ENCODE peak calls at places on chromosome 17, in seven cellular contexts. S, H, Q, E, P, O and L are unnamed samples.

GRCh38 chr17:63988741-63989621 is 9.2 kb upstream of the PRR29 start:
- DNase-seq in S (no peak), H (no peak), E (no peak), Q (peak; percentile 39), O (no peak), P (no peak), L (no peak)

GRCh38 chr17:72005332-72006163 is 115.3 kb upstream of the SOX9 start:
- DNase-seq in P (peak; percentile 10), Q (no peak), H (no peak), O (no peak), E (no peak), S (no peak), L (no peak)

GRCh38 chr17:57697891-57698708 is 47.0 kb downstream of the CCDC182 start:
- DNase-seq in H (no peak), P (peak; percentile 46), O (no peak), S (no peak), Q (no peak), E (no peak), L (no peak)

GRCh38 chr17:12320286-12320685 is 299.6 kb downstream of the MAP2K4 start:
- DNase-seq in S (no peak), O (no peak), E (no peak), P (no peak), H (no peak), Q (no peak), L (no peak)

GRCh38 chr17:60089097-60089844 is 10.6 kb upstream of the HEATR6 start:
- DNase-seq in S (no peak), H (no peak), O (no peak), E (no peak), P (no peak), Q (peak; percentile 45), L (no peak)

GRCh38 chr17:4542003-4542725 is 13.0 kb downstream of the MYBBP1A start:
- DNase-seq in E (no peak), O (no peak), H (no peak), P (no peak), Q (no peak), S (no peak), L (no peak)

GRCh38 chr17:48791128-48792032 is 25.6 kb downstream of the TTLL6 start:
- DNase-seq in P (peak; percentile 46), S (no peak), Q (peak; percentile 72), H (peak; percentile 75), E (no peak), O (no peak), L (peak; percentile 22)

GRCh38 chr17:59427425-59427921 is 96.0 kb downstream of the YPEL2 start:
- DNase-seq in H (no peak), Q (no peak), P (peak; percentile 81), O (no peak), E (no peak), S (no peak), L (no peak)

GRCh38 chr17:75927286-75927922 is 13.4 kb downstream of the FBF1 start:
- DNase-seq in E (no peak), Q (peak; percentile 36), S (no peak), P (peak; percentile 27), H (no peak), O (no peak), L (no peak)

GRCh38 chr17:38921756-38922411 is 3.5 kb upstream of the LASP1NB start:
- DNase-seq in P (no peak), E (no peak), Q (no peak), S (no peak), O (no peak), H (no peak), L (no peak)

GRCh38 chr17:44599298-44600175 is 42.3 kb downstream of the FZD2 start:
- DNase-seq in P (no peak), Q (peak; percentile 65), O (no peak), S (no peak), H (peak; percentile 47), E (no peak), L (no peak)

GRCh38 chr17:78981010-78981888 is 1.5 kb upstream of the LGALS3BP start:
- DNase-seq in Q (no peak), O (no peak), E (no peak), S (no peak), H (no peak), P (no peak), L (no peak)

GRCh38 chr17:44981221-44981968 is 13.3 kb upstream of the C1QL1 start:
- DNase-seq in P (peak; percentile 51), O (no peak), Q (no peak), E (peak; percentile 55), H (no peak), S (no peak), L (no peak)

GRCh38 chr17:70691150-70691549 is 521.8 kb downstream of the KCNJ2 start:
- DNase-seq in E (no peak), S (no peak), O (no peak), P (no peak), H (no peak), Q (no peak), L (no peak)

GRCh38 chr17:8406174-8406573 is 8.5 kb upstream of the RNF222 start:
- DNase-seq in S (no peak), O (no peak), H (no peak), P (no peak), E (no peak), Q (no peak), L (no peak)

GRCh38 chr17:73686126-73686525 is 41.9 kb upstream of the SDK2 start:
- DNase-seq in Q (no peak), E (no peak), S (no peak), H (no peak), O (no peak), P (no peak), L (no peak)

GRCh38 chr17:19337712-19338023 is 24.9 kb downstream of the B9D1 start:
- DNase-seq in S (no peak), Q (no peak), H (no peak), P (no peak), O (no peak), E (no peak), L (no peak)

GRCh38 chr17:65283704-65284103 is 146.5 kb downstream of the RGS9 start:
- DNase-seq in O (no peak), S (no peak), Q (no peak), H (no peak), P (no peak), E (no peak), L (no peak)

GRCh38 chr17:50270430-50271172 is 3.7 kb upstream of the TMEM92 start:
- DNase-seq in S (no peak), Q (no peak), E (no peak), P (no peak), H (peak; percentile 52), O (no peak), L (no peak)

GRCh38 chr17:73783382-73783766 is 139.1 kb upstream of the SDK2 start:
- DNase-seq in H (no peak), P (no peak), Q (no peak), O (no peak), E (no peak), S (no peak), L (no peak)

GRCh38 chr17:67024736-67025135 is 19.6 kb upstream of the CACNG1 start:
- DNase-seq in E (no peak), S (no peak), P (no peak), H (no peak), O (no peak), Q (no peak), L (no peak)

GRCh38 chr17:47278561-47278960 is 24.9 kb downstream of the ITGB3 start:
- DNase-seq in H (no peak), E (no peak), S (no peak), Q (no peak), P (no peak), O (no peak), L (no peak)

GRCh38 chr17:77391668-77392375 is 251.1 kb downstream of the SEC14L1 start:
- DNase-seq in O (no peak), S (no peak), E (no peak), P (peak; percentile 67), H (peak; percentile 97), Q (no peak), L (no peak)

GRCh38 chr17:50689956-50690886 is 17.5 kb downstream of the ANKRD40 start:
- DNase-seq in E (no peak), Q (no peak), H (no peak), P (no peak), S (no peak), O (no peak), L (no peak)

GRCh38 chr17:74455025-74455585 is 11.3 kb upstream of the CD300A start:
- DNase-seq in E (no peak), S (no peak), H (no peak), Q (no peak), P (no peak), O (no peak), L (no peak)

GRCh38 chr17:21351366-21352065 is 24.6 kb upstream of the KCNJ12 start:
- DNase-seq in P (no peak), Q (no peak), O (no peak), E (no peak), H (no peak), S (no peak), L (no peak)

GRCh38 chr17:45575126-45575885 is 84.8 kb upstream of the PLEKHM1 start:
- DNase-seq in E (no peak), P (no peak), S (no peak), O (no peak), H (no peak), Q (no peak), L (no peak)

GRCh38 chr17:50834786-50835562 is 412 bp upstream of the WFIKKN2 start:
- DNase-seq in P (no peak), Q (no peak), S (no peak), E (no peak), H (no peak), O (no peak), L (no peak)

GRCh38 chr17:31536451-31536850 is 145.0 kb downstream of the RAB11FIP4 start:
- DNase-seq in P (no peak), Q (no peak), O (no peak), S (no peak), H (no peak), E (no peak), L (no peak)

GRCh38 chr17:61753696-61754095 is 109.6 kb downstream of the BRIP1 start:
- DNase-seq in O (no peak), Q (no peak), E (no peak), H (no peak), S (no peak), P (no peak), L (no peak)

GRCh38 chr17:2929881-2930533 is 133.4 kb downstream of the OR1D5 start:
- DNase-seq in Q (peak; percentile 64), P (peak; percentile 59), H (no peak), E (no peak), O (no peak), S (no peak), L (no peak)

GRCh38 chr17:37430051-37430591 is 23.4 kb downstream of the TADA2A start:
- DNase-seq in O (no peak), Q (no peak), H (peak; percentile 35), E (no peak), P (no peak), S (no peak), L (no peak)

GRCh38 chr17:71727292-71727691 is 393.5 kb upstream of the SOX9 start:
- DNase-seq in O (no peak), P (no peak), E (no peak), S (no peak), H (no peak), Q (no peak), L (no peak)

GRCh38 chr17:57868775-57869598 is 19.1 kb upstream of the MRPS23 start:
- DNase-seq in P (no peak), O (no peak), S (no peak), Q (no peak), H (no peak), E (no peak), L (no peak)